ENCODE peak calls at places on chromosome 1, in four cellular contexts. One of them, this sample, is unnamed.

GRCh38 chr1:209095627-209096595 is 487.6 kb upstream of the CAMK1G start:
- DNase-seq in trophoblast cell: peak
- DNase-seq in mesendoderm: no peak
- DNase-seq in IMR-90: peak
- DNase-seq in this sample: no peak

GRCh38 chr1:110153407-110153950 is 3.2 kb downstream of the SLC6A17 start:
- DNase-seq in trophoblast cell: no peak
- DNase-seq in mesendoderm: no peak
- DNase-seq in IMR-90: no peak
- DNase-seq in this sample: no peak

GRCh38 chr1:208069908-208070307 is 159.0 kb upstream of the CD34 start:
- DNase-seq in trophoblast cell: no peak
- DNase-seq in mesendoderm: no peak
- DNase-seq in IMR-90: no peak
- DNase-seq in this sample: no peak

GRCh38 chr1:39933956-39934941 is 20.7 kb upstream of the MFSD2A start:
- DNase-seq in trophoblast cell: peak
- DNase-seq in mesendoderm: no peak
- DNase-seq in IMR-90: peak
- DNase-seq in this sample: no peak

GRCh38 chr1:47575855-47576757 is 138.3 kb downstream of the FOXD2 start:
- DNase-seq in trophoblast cell: no peak
- DNase-seq in mesendoderm: peak
- DNase-seq in IMR-90: peak
- DNase-seq in this sample: no peak

GRCh38 chr1:162151900-162152829 is 82.7 kb downstream of the NOS1AP start:
- DNase-seq in trophoblast cell: peak
- DNase-seq in mesendoderm: no peak
- DNase-seq in IMR-90: peak
- DNase-seq in this sample: no peak

GRCh38 chr1:159146996-159147395 is 24.4 kb upstream of the CADM3 start:
- DNase-seq in trophoblast cell: no peak
- DNase-seq in mesendoderm: no peak
- DNase-seq in IMR-90: no peak
- DNase-seq in this sample: no peak

GRCh38 chr1:188089461-188089860 is 1260.7 kb downstream of the PLA2G4A start:
- DNase-seq in trophoblast cell: no peak
- DNase-seq in mesendoderm: peak
- DNase-seq in IMR-90: peak
- DNase-seq in this sample: no peak

GRCh38 chr1:187474266-187474665 is 645.5 kb downstream of the PLA2G4A start:
- DNase-seq in trophoblast cell: no peak
- DNase-seq in mesendoderm: no peak
- DNase-seq in IMR-90: peak
- DNase-seq in this sample: no peak

GRCh38 chr1:38370716-38371504 is 324.3 kb upstream of the POU3F1 start:
- DNase-seq in trophoblast cell: no peak
- DNase-seq in mesendoderm: no peak
- DNase-seq in IMR-90: no peak
- DNase-seq in this sample: peak

GRCh38 chr1:24501371-24502167 is 1.1 kb upstream of the RCAN3 start:
- DNase-seq in trophoblast cell: peak
- DNase-seq in mesendoderm: peak
- DNase-seq in IMR-90: no peak
- DNase-seq in this sample: no peak

GRCh38 chr1:29271724-29272123 is 35.4 kb downstream of the PTPRU start:
- DNase-seq in trophoblast cell: no peak
- DNase-seq in mesendoderm: peak
- DNase-seq in IMR-90: peak
- DNase-seq in this sample: peak

GRCh38 chr1:168960595-168960994 is 145.9 kb upstream of the ATP1B1 start:
- DNase-seq in trophoblast cell: no peak
- DNase-seq in mesendoderm: peak
- DNase-seq in IMR-90: no peak
- DNase-seq in this sample: no peak

GRCh38 chr1:68231627-68232303 is 558 bp downstream of the WLS start:
- DNase-seq in trophoblast cell: no peak
- DNase-seq in mesendoderm: peak
- DNase-seq in IMR-90: peak
- DNase-seq in this sample: peak

GRCh38 chr1:229572286-229572685 is 13.8 kb upstream of the ABCB10 start:
- DNase-seq in trophoblast cell: no peak
- DNase-seq in mesendoderm: no peak
- DNase-seq in IMR-90: no peak
- DNase-seq in this sample: no peak

GRCh38 chr1:77514871-77515776 is 167.3 kb downstream of the ZZZ3 start:
- DNase-seq in trophoblast cell: peak
- DNase-seq in mesendoderm: peak
- DNase-seq in IMR-90: peak
- DNase-seq in this sample: peak

GRCh38 chr1:216665381-216665780 is 57.8 kb downstream of the ESRRG start:
- DNase-seq in trophoblast cell: peak
- DNase-seq in mesendoderm: no peak
- DNase-seq in IMR-90: peak
- DNase-seq in this sample: no peak

GRCh38 chr1:108830119-108831008 is 26.5 kb downstream of the AKNAD1 start:
- DNase-seq in trophoblast cell: peak
- DNase-seq in mesendoderm: no peak
- DNase-seq in IMR-90: peak
- DNase-seq in this sample: no peak

GRCh38 chr1:164673584-164674214 is 114.7 kb downstream of the PBX1 start:
- DNase-seq in trophoblast cell: peak
- DNase-seq in mesendoderm: peak
- DNase-seq in IMR-90: no peak
- DNase-seq in this sample: peak

GRCh38 chr1:25666437-25666836 is 49.8 kb downstream of the MAN1C1 start:
- DNase-seq in trophoblast cell: no peak
- DNase-seq in mesendoderm: no peak
- DNase-seq in IMR-90: no peak
- DNase-seq in this sample: no peak

GRCh38 chr1:160251687-160252526 is 10.4 kb downstream of the DCAF8 start:
- DNase-seq in trophoblast cell: peak
- DNase-seq in mesendoderm: peak
- DNase-seq in IMR-90: peak
- DNase-seq in this sample: peak

GRCh38 chr1:175208773-175209492 is 16.4 kb upstream of the KIAA0040 start:
- DNase-seq in trophoblast cell: no peak
- DNase-seq in mesendoderm: no peak
- DNase-seq in IMR-90: no peak
- DNase-seq in this sample: no peak

GRCh38 chr1:39900662-39901485 is 843 bp downstream of the MYCL start:
- DNase-seq in trophoblast cell: no peak
- DNase-seq in mesendoderm: peak
- DNase-seq in IMR-90: peak
- DNase-seq in this sample: peak

GRCh38 chr1:43573066-43573799 is 42.5 kb downstream of the PTPRF start:
- DNase-seq in trophoblast cell: no peak
- DNase-seq in mesendoderm: no peak
- DNase-seq in IMR-90: no peak
- DNase-seq in this sample: no peak

GRCh38 chr1:3080236-3080964 is 11.4 kb downstream of the PRDM16 start:
- DNase-seq in trophoblast cell: no peak
- DNase-seq in mesendoderm: no peak
- DNase-seq in IMR-90: no peak
- DNase-seq in this sample: no peak

GRCh38 chr1:17563494-17564281 is 24.2 kb downstream of the ARHGEF10L start:
- DNase-seq in trophoblast cell: no peak
- DNase-seq in mesendoderm: no peak
- DNase-seq in IMR-90: no peak
- DNase-seq in this sample: no peak

GRCh38 chr1:237386362-237387143 is 344.6 kb downstream of the RYR2 start:
- DNase-seq in trophoblast cell: no peak
- DNase-seq in mesendoderm: peak
- DNase-seq in IMR-90: peak
- DNase-seq in this sample: no peak

GRCh38 chr1:16236091-16236494 is 890 bp downstream of the CPLANE2 start:
- DNase-seq in trophoblast cell: no peak
- DNase-seq in mesendoderm: peak
- DNase-seq in IMR-90: peak
- DNase-seq in this sample: no peak

GRCh38 chr1:46469846-46470245 is 19.8 kb upstream of the DMBX1 start:
- DNase-seq in trophoblast cell: no peak
- DNase-seq in mesendoderm: no peak
- DNase-seq in IMR-90: no peak
- DNase-seq in this sample: no peak

GRCh38 chr1:46465981-46466476 is 23.6 kb upstream of the DMBX1 start:
- DNase-seq in trophoblast cell: no peak
- DNase-seq in mesendoderm: no peak
- DNase-seq in IMR-90: no peak
- DNase-seq in this sample: no peak

GRCh38 chr1:46467183-46467504 is 22.5 kb upstream of the DMBX1 start:
- DNase-seq in trophoblast cell: no peak
- DNase-seq in mesendoderm: no peak
- DNase-seq in IMR-90: no peak
- DNase-seq in this sample: no peak

GRCh38 chr1:46464013-46464548 is 25.6 kb upstream of the DMBX1 start:
- DNase-seq in trophoblast cell: no peak
- DNase-seq in mesendoderm: no peak
- DNase-seq in IMR-90: no peak
- DNase-seq in this sample: no peak

GRCh38 chr1:46466477-46467182 is 23.0 kb upstream of the DMBX1 start:
- DNase-seq in trophoblast cell: no peak
- DNase-seq in mesendoderm: peak
- DNase-seq in IMR-90: no peak
- DNase-seq in this sample: peak
- H3K4ac ChIP-seq in trophoblast cell: no peak
- H3K4ac ChIP-seq in mesendoderm: no peak
- H3K4ac ChIP-seq in IMR-90: no peak
- H3K4ac ChIP-seq in this sample: no peak

GRCh38 chr1:150235852-150236613 is at the start of gene ANP32E:
- DNase-seq in trophoblast cell: peak
- DNase-seq in mesendoderm: peak
- DNase-seq in IMR-90: peak
- DNase-seq in this sample: peak

GRCh38 chr1:150233359-150234308 is 2.3 kb downstream of the ANP32E start:
- DNase-seq in trophoblast cell: no peak
- DNase-seq in mesendoderm: peak
- DNase-seq in IMR-90: peak
- DNase-seq in this sample: no peak

GRCh38 chr1:150235436-150235851 is 468 bp downstream of the ANP32E start:
- DNase-seq in trophoblast cell: no peak
- DNase-seq in mesendoderm: peak
- DNase-seq in IMR-90: no peak
- DNase-seq in this sample: no peak

GRCh38 chr1:150234309-150234646 is 1.6 kb downstream of the ANP32E start:
- DNase-seq in trophoblast cell: no peak
- DNase-seq in mesendoderm: no peak
- DNase-seq in IMR-90: no peak
- DNase-seq in this sample: no peak

GRCh38 chr1:150234647-150235435 is 1.1 kb downstream of the ANP32E start:
- DNase-seq in trophoblast cell: peak
- DNase-seq in mesendoderm: peak
- DNase-seq in IMR-90: peak
- DNase-seq in this sample: peak
- H3K4ac ChIP-seq in trophoblast cell: peak
- H3K4ac ChIP-seq in mesendoderm: peak
- H3K4ac ChIP-seq in IMR-90: peak
- H3K4ac ChIP-seq in this sample: peak

GRCh38 chr1:31221072-31221471 is 18.6 kb downstream of the NKAIN1 start:
- DNase-seq in trophoblast cell: no peak
- DNase-seq in mesendoderm: no peak
- DNase-seq in IMR-90: no peak
- DNase-seq in this sample: no peak
- H3K4ac ChIP-seq in trophoblast cell: no peak
- H3K4ac ChIP-seq in mesendoderm: no peak
- H3K4ac ChIP-seq in IMR-90: no peak
- H3K4ac ChIP-seq in this sample: no peak

GRCh38 chr1:9629445-9630201 is 21.9 kb upstream of the PIK3CD start:
- DNase-seq in trophoblast cell: no peak
- DNase-seq in mesendoderm: no peak
- DNase-seq in IMR-90: no peak
- DNase-seq in this sample: no peak

GRCh38 chr1:9631613-9632012 is 19.9 kb upstream of the PIK3CD start:
- DNase-seq in trophoblast cell: no peak
- DNase-seq in mesendoderm: no peak
- DNase-seq in IMR-90: no peak
- DNase-seq in this sample: no peak

GRCh38 chr1:9633493-9633892 is 18.0 kb upstream of the PIK3CD start:
- DNase-seq in trophoblast cell: no peak
- DNase-seq in mesendoderm: no peak
- DNase-seq in IMR-90: no peak
- DNase-seq in this sample: no peak

GRCh38 chr1:9628541-9629444 is 22.7 kb upstream of the PIK3CD start:
- DNase-seq in trophoblast cell: no peak
- DNase-seq in mesendoderm: no peak
- DNase-seq in IMR-90: no peak
- DNase-seq in this sample: no peak

GRCh38 chr1:9630331-9631081 is 21.0 kb upstream of the PIK3CD start:
- DNase-seq in trophoblast cell: no peak
- DNase-seq in mesendoderm: no peak
- DNase-seq in IMR-90: no peak
- DNase-seq in this sample: no peak
- H3K4ac ChIP-seq in trophoblast cell: no peak
- H3K4ac ChIP-seq in mesendoderm: no peak
- H3K4ac ChIP-seq in IMR-90: no peak
- H3K4ac ChIP-seq in this sample: no peak

GRCh38 chr1:203100163-203100867 is 14.5 kb upstream of the MYOG start:
- DNase-seq in trophoblast cell: peak
- DNase-seq in mesendoderm: no peak
- DNase-seq in IMR-90: no peak
- DNase-seq in this sample: no peak
- H3K4ac ChIP-seq in trophoblast cell: no peak
- H3K4ac ChIP-seq in mesendoderm: no peak
- H3K4ac ChIP-seq in IMR-90: no peak
- H3K4ac ChIP-seq in this sample: no peak

GRCh38 chr1:201718346-201719202 is 110.4 kb upstream of the IPO9 start:
- DNase-seq in trophoblast cell: no peak
- DNase-seq in mesendoderm: no peak
- DNase-seq in IMR-90: no peak
- DNase-seq in this sample: no peak

GRCh38 chr1:201719812-201720521 is 109.0 kb upstream of the IPO9 start:
- DNase-seq in trophoblast cell: no peak
- DNase-seq in mesendoderm: peak
- DNase-seq in IMR-90: peak
- DNase-seq in this sample: no peak

GRCh38 chr1:201717286-201717685 is 111.7 kb upstream of the IPO9 start:
- DNase-seq in trophoblast cell: no peak
- DNase-seq in mesendoderm: no peak
- DNase-seq in IMR-90: no peak
- DNase-seq in this sample: no peak

GRCh38 chr1:201721131-201722049 is 107.6 kb upstream of the IPO9 start:
- DNase-seq in trophoblast cell: no peak
- DNase-seq in mesendoderm: peak
- DNase-seq in IMR-90: peak
- DNase-seq in this sample: no peak

DNA sequence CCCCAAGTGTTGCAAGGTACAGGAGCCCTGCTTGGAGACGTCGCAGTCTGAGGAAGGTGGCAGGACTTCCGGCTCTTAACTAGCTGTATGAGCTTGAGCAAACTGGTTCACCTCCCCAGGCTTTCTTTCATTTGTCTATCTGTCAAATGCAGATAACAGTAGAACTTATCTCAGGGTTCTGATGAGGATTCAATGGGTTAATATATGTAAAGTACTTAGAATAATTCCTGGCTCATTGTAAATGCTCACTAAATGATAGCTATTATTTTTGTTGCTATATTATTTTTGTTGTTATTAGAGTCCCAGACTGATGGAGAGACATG is 108.5 kb upstream of the IPO9 start:
- DNase-seq in trophoblast cell: no peak
- DNase-seq in mesendoderm: peak
- DNase-seq in IMR-90: no peak
- DNase-seq in this sample: no peak
- H3K4ac ChIP-seq in trophoblast cell: no peak
- H3K4ac ChIP-seq in mesendoderm: no peak
- H3K4ac ChIP-seq in IMR-90: peak
- H3K4ac ChIP-seq in this sample: no peak

This sample was measured in H9.